ENCODE peak calls at places on chromosomes 7 and 10, in four cellular contexts. K is GF-D8, T is aorta, A is T-helper 17 cell. L is an unnamed sample.

GRCh38 chr10:11874568-11875182 is 51.5 kb downstream of the PROSER2 start:
- DNase-seq in A (no peak), T (no peak), K (no peak), L (no peak)

GRCh38 chr10:132577350-132578005 is 39.9 kb downstream of the INPP5A start:
- DNase-seq in A (no peak), T (no peak), K (no peak), L (no peak)

GRCh38 chr10:106515206-106515790 is 649.2 kb downstream of the SORCS1 start:
- DNase-seq in K (no peak), A (no peak), T (no peak), L (no peak)

GRCh38 chr7:84781838-84782237 is 405.0 kb downstream of the SEMA3D start:
- DNase-seq in K (no peak), T (no peak), A (no peak), L (no peak)

GRCh38 chr10:126972622-126973414 is 67.6 kb downstream of the DOCK1 start:
- DNase-seq in T (no peak), A (no peak), K (no peak), L (no peak)

GRCh38 chr7:23012186-23012585 is 1.7 kb downstream of the HYCC1 start:
- DNase-seq in T (no peak), K (no peak), A (no peak), L (no peak)

GRCh38 chr10:101219946-101220451 is 9.3 kb downstream of the LBX1 start:
- DNase-seq in K (no peak), A (no peak), T (no peak), L (no peak)

GRCh38 chr10:3400368-3400767 is 227.8 kb upstream of the PITRM1 start:
- DNase-seq in K (no peak), A (no peak), T (no peak), L (no peak)

GRCh38 chr7:1520574-1521234 is 9.8 kb upstream of the MAFK start:
- DNase-seq in A (no peak), K (no peak), T (peak; percentile 48), L (no peak)

GRCh38 chr10:103612462-103613365 is 119.2 kb downstream of the NEURL1 start:
- DNase-seq in K (no peak), A (no peak), T (no peak), L (no peak)

GRCh38 chr7:47465191-47465590 is 116.7 kb downstream of the TNS3 start:
- DNase-seq in A (no peak), T (no peak), K (no peak), L (no peak)

GRCh38 chr7:30510124-30511074 is 5.8 kb upstream of the GGCT start:
- DNase-seq in A (no peak), T (no peak), K (no peak), L (no peak)

GRCh38 chr10:51029172-51029641 is 45.1 kb upstream of the PRKG1 start:
- DNase-seq in A (no peak), K (no peak), T (no peak), L (no peak)

GRCh38 chr10:124093076-124093773 is at the start of gene CHST15:
- DNase-seq in T (peak; percentile 68), K (no peak), A (no peak), L (peak; percentile 20)

GRCh38 chr10:16923309-16923708 is 106.1 kb upstream of the RSU1 start:
- DNase-seq in A (no peak), K (no peak), T (no peak), L (no peak)

GRCh38 chr7:12847001-12847400 is 159.6 kb downstream of the ARL4A start:
- DNase-seq in A (no peak), K (no peak), T (no peak), L (no peak)

GRCh38 chr10:93220315-93221170 is 146.8 kb downstream of the CYP26A1 start:
- DNase-seq in K (no peak), T (no peak), A (no peak), L (no peak)

GRCh38 chr7:129615018-129615417 is 3.5 kb downstream of the NRF1 start:
- DNase-seq in K (peak; percentile 66), T (no peak), A (no peak), L (peak; percentile 39)

GRCh38 chr7:71777278-71777677 is 634.9 kb downstream of the CALN1 start:
- DNase-seq in T (no peak), A (no peak), K (no peak), L (no peak)

GRCh38 chr10:103192089-103192450 is 1.0 kb downstream of the NT5C2 start:
- DNase-seq in A (no peak), T (no peak), K (no peak), L (no peak)

GRCh38 chr10:17115683-17116082 is 13.9 kb downstream of the CUBN start:
- DNase-seq in T (no peak), K (no peak), A (no peak), L (no peak)

GRCh38 chr10:6053816-6054581 is 8.2 kb downstream of the IL2RA start:
- DNase-seq in K (peak; percentile 97), A (no peak), T (peak; percentile 56), L (no peak)

GRCh38 chr7:107742678-107743566 is 1.0 kb upstream of the CBLL1 start:
- DNase-seq in A (no peak), T (peak; percentile 72), K (peak; percentile 82), L (no peak)

GRCh38 chr7:121395494-121395960 is 581 bp downstream of the FAM3C start:
- DNase-seq in A (peak; percentile 43), T (no peak), K (no peak), L (no peak)

GRCh38 chr10:23075672-23076071 is 19.7 kb upstream of the MSRB2 start:
- DNase-seq in K (no peak), T (no peak), A (no peak), L (no peak)

GRCh38 chr7:94565247-94565894 is 55.8 kb downstream of the CASD1 start:
- DNase-seq in A (no peak), T (no peak), K (no peak), L (no peak)